ENCODE peak calls at places on chromosome 1, in nine cellular contexts. N is A549, V is stomach, Z is HepG2, L is H1, G is tibial nerve, C is SK-N-SH, E is sigmoid colon, X is ovary. J is an unnamed sample.

GRCh38 chr1:156122519-156123355 is 8.2 kb downstream of the LMNA start:
- DNase-seq in V (peak), C (no peak), L (no peak), G (no peak), X (peak), Z (peak), E (peak), N (peak), J (peak)

GRCh38 chr1:234990874-234991801 is 137.5 kb downstream of the TOMM20 start:
- DNase-seq in G (no peak), L (no peak), N (no peak), E (peak), V (no peak), C (no peak), Z (no peak), X (no peak), J (no peak)

GRCh38 chr1:108595510-108595909 is 35.6 kb downstream of the EEIG2 start:
- DNase-seq in L (no peak), G (no peak), V (no peak), Z (no peak), C (no peak), N (no peak), X (no peak), E (no peak), J (no peak)

GRCh38 chr1:205598841-205599666 is 32.8 kb downstream of the ELK4 start:
- DNase-seq in X (peak), L (no peak), V (peak), Z (no peak), N (no peak), E (peak), C (no peak), G (no peak), J (peak)

GRCh38 chr1:55021965-55022546 is 17.3 kb upstream of the PCSK9 start:
- DNase-seq in C (peak), N (peak), V (peak), G (peak), X (peak), E (peak), Z (peak), L (peak), J (peak)

GRCh38 chr1:226664413-226665101 is 74.5 kb downstream of the ITPKB start:
- DNase-seq in C (no peak), G (peak), V (peak), N (no peak), E (peak), L (no peak), X (no peak), Z (no peak), J (peak)

GRCh38 chr1:150233359-150234308 is 2.3 kb downstream of the ANP32E start:
- DNase-seq in G (no peak), V (no peak), Z (no peak), C (no peak), N (peak), L (no peak), E (no peak), X (peak), J (no peak)

GRCh38 chr1:48246727-48247126 is 24.2 kb downstream of the SLC5A9 start:
- DNase-seq in N (no peak), G (no peak), C (peak), V (peak), L (no peak), X (no peak), E (no peak), Z (no peak), J (peak)

GRCh38 chr1:115337633-115338456 is at the start of gene NGF:
- DNase-seq in E (peak), Z (no peak), G (peak), N (peak), C (peak), L (peak), V (no peak), X (peak), J (no peak)

GRCh38 chr1:164637461-164638375 is 78.7 kb downstream of the PBX1 start:
- DNase-seq in L (no peak), X (no peak), G (no peak), E (peak), Z (no peak), N (peak), C (peak), V (peak), J (no peak)

GRCh38 chr1:21669287-21670058 is at the start of gene RAP1GAP:
- DNase-seq in G (no peak), V (peak), C (peak), L (no peak), N (no peak), X (no peak), E (peak), Z (peak), J (peak)
- TF ChIP-seq EP300 in G (no peak), V (no peak), C (no peak), L (no peak), N (no peak), X (no peak), E (no peak), Z (peak), J (no peak)

GRCh38 chr1:224872832-224873644 is 56.4 kb upstream of the DNAH14 start:
- DNase-seq in G (no peak), L (no peak), Z (no peak), E (no peak), X (no peak), V (no peak), N (no peak), C (no peak), J (no peak)

GRCh38 chr1:224880593-224881307 is 48.7 kb upstream of the DNAH14 start:
- DNase-seq in Z (peak), X (no peak), V (no peak), C (no peak), E (no peak), L (peak), G (no peak), N (peak), J (peak)

GRCh38 chr1:224879404-224879803 is 50.1 kb upstream of the DNAH14 start:
- DNase-seq in X (no peak), V (no peak), Z (no peak), G (no peak), L (no peak), N (peak), E (no peak), C (no peak), J (no peak)

GRCh38 chr1:224873645-224874369 is 55.7 kb upstream of the DNAH14 start:
- DNase-seq in X (no peak), Z (peak), V (no peak), G (no peak), C (no peak), E (no peak), L (no peak), N (peak), J (no peak)

GRCh38 chr1:224874775-224875174 is 54.7 kb upstream of the DNAH14 start:
- DNase-seq in Z (no peak), E (no peak), L (no peak), N (no peak), X (no peak), G (no peak), V (no peak), C (no peak), J (no peak)
- TF ChIP-seq EP300 in Z (no peak), E (no peak), L (no peak), N (no peak), X (no peak), G (no peak), V (no peak), C (no peak), J (no peak)

GRCh38 chr1:17215545-17215890 is 10.6 kb downstream of the PADI1 start:
- DNase-seq in G (no peak), V (no peak), E (no peak), N (no peak), C (no peak), L (no peak), Z (no peak), X (no peak), J (no peak)

GRCh38 chr1:17212487-17213121 is 7.7 kb downstream of the PADI1 start:
- DNase-seq in V (peak), Z (no peak), E (no peak), N (no peak), C (peak), X (peak), L (no peak), G (no peak), J (no peak)

GRCh38 chr1:17212009-17212408 is 7.1 kb downstream of the PADI1 start:
- DNase-seq in L (no peak), V (peak), N (no peak), Z (no peak), C (no peak), G (no peak), X (no peak), E (no peak), J (no peak)

GRCh38 chr1:17214876-17215544 is 10.1 kb downstream of the PADI1 start:
- DNase-seq in L (no peak), X (no peak), N (no peak), Z (no peak), V (no peak), C (no peak), G (no peak), E (no peak), J (no peak)

GRCh38 chr1:17213433-17214148 is 8.7 kb downstream of the PADI1 start:
- DNase-seq in L (no peak), E (no peak), Z (no peak), C (no peak), G (no peak), V (no peak), N (no peak), X (no peak), J (no peak)
- TF ChIP-seq EP300 in L (no peak), E (no peak), Z (no peak), C (no peak), G (no peak), V (no peak), N (no peak), X (no peak), J (no peak)

GRCh38 chr1:200367841-200368534 is 41.8 kb downstream of the ZNF281 start:
- DNase-seq in X (no peak), N (no peak), Z (no peak), L (no peak), E (no peak), C (no peak), G (no peak), V (no peak), J (no peak)
- TF ChIP-seq EP300 in X (no peak), N (no peak), Z (no peak), L (no peak), E (no peak), C (peak), G (no peak), V (no peak), J (no peak)

J was measured in transverse colon.